ENCODE peak calls at places on chromosomes 12 and 14, in six cellular contexts. O is RKO, G is mucosa of gallbladder, T is HFF-Myc, Q is T-helper 2 cell, R is astrocyte. U is an unnamed sample.

GRCh38 chr14:35949933-35950332 is 123.8 kb downstream of the BRMS1L start:
- DNase-seq in O (no peak), G (no peak), T (no peak), Q (no peak), R (peak), U (no peak)

GRCh38 chr12:51818567-51819300 is 29.8 kb downstream of the FIGNL2 start:
- DNase-seq in O (no peak), G (no peak), T (peak), Q (no peak), R (peak), U (no peak)

GRCh38 chr12:6030081-6030480 is 85.0 kb upstream of the ANO2 start:
- DNase-seq in O (no peak), G (no peak), T (no peak), Q (no peak), R (no peak), U (no peak)

GRCh38 chr12:96241484-96242256 is 47.5 kb downstream of the ELK3 start:
- DNase-seq in O (no peak), G (peak), T (no peak), Q (peak), R (peak), U (no peak)

GRCh38 chr12:3897400-3897910 is 24.3 kb upstream of the PARP11 start:
- DNase-seq in O (no peak), G (no peak), T (no peak), Q (peak), R (no peak), U (no peak)

GRCh38 chr14:105384605-105385321 is 13.6 kb upstream of the TEX22 start:
- DNase-seq in O (no peak), G (no peak), T (no peak), Q (no peak), R (no peak), U (no peak)

GRCh38 chr12:99479149-99479548 is 168.4 kb upstream of the GARIN6 start:
- DNase-seq in O (no peak), G (no peak), T (no peak), Q (no peak), R (no peak), U (no peak)

GRCh38 chr14:63672417-63673180 is 30.9 kb upstream of the WDR89 start:
- DNase-seq in O (no peak), G (peak), T (peak), Q (no peak), R (peak), U (no peak)

GRCh38 chr14:33165144-33165925 is 226.7 kb downstream of the NPAS3 start:
- DNase-seq in O (no peak), G (no peak), T (no peak), Q (no peak), R (peak), U (no peak)

GRCh38 chr14:104440297-104440956 is 139.1 kb upstream of the C14orf180 start:
- DNase-seq in O (no peak), G (no peak), T (no peak), Q (no peak), R (no peak), U (no peak)

GRCh38 chr14:32331227-32331597 is 2.1 kb downstream of the AKAP6 start:
- DNase-seq in O (no peak), G (no peak), T (no peak), Q (no peak), R (no peak), U (no peak)

GRCh38 chr14:72666610-72667009 is 227.3 kb downstream of the DPF3 start:
- DNase-seq in O (peak), G (no peak), T (no peak), Q (no peak), R (peak), U (peak)

GRCh38 chr12:94650143-94651056 is at the start of gene TMCC3:
- DNase-seq in O (no peak), G (no peak), T (no peak), Q (no peak), R (no peak), U (peak)

GRCh38 chr14:44989497-44990440 is 27.8 kb downstream of the TOGARAM1 start:
- DNase-seq in O (no peak), G (no peak), T (no peak), Q (no peak), R (no peak), U (no peak)

GRCh38 chr12:130754234-130755001 is 38.3 kb upstream of the RIMBP2 start:
- DNase-seq in O (peak), G (no peak), T (no peak), Q (no peak), R (no peak), U (no peak)

GRCh38 chr14:39217214-39217879 is 16.4 kb upstream of the MIA2 start:
- DNase-seq in O (no peak), G (no peak), T (no peak), Q (no peak), R (no peak), U (no peak)

GRCh38 chr14:70237710-70238109 is 49.0 kb upstream of the SLC8A3 start:
- DNase-seq in O (no peak), G (no peak), T (no peak), Q (no peak), R (no peak), U (no peak)

GRCh38 chr12:9380650-9381049 is 172.5 kb upstream of the PZP start:
- DNase-seq in O (no peak), G (no peak), T (no peak), Q (no peak), R (no peak), U (no peak)

GRCh38 chr12:126862500-126862899 is 1404.5 kb upstream of the TMEM132C start:
- DNase-seq in O (no peak), G (no peak), T (no peak), Q (no peak), R (no peak), U (no peak)

GRCh38 chr12:75289678-75290200 is 40.4 kb downstream of the CAPS2 start:
- DNase-seq in O (peak), G (no peak), T (no peak), Q (no peak), R (no peak), U (peak)

GRCh38 chr12:117192057-117192456 is 1.8 kb upstream of the FBXO21 start:
- DNase-seq in O (no peak), G (no peak), T (no peak), Q (no peak), R (no peak), U (peak)

GRCh38 chr14:55373784-55374725 is 37.6 kb downstream of the ATG14 start:
- DNase-seq in O (peak), G (no peak), T (no peak), Q (peak), R (peak), U (peak)

GRCh38 chr12:108099778-108100177 is 29.3 kb upstream of the WSCD2 start:
- DNase-seq in O (peak), G (no peak), T (no peak), Q (no peak), R (no peak), U (no peak)

GRCh38 chr12:52672321-52672933 is 7.8 kb downstream of the KRT1 start:
- DNase-seq in O (no peak), G (no peak), T (no peak), Q (no peak), R (peak), U (peak)

GRCh38 chr12:11746024-11746771 is 96.7 kb downstream of the ETV6 start:
- DNase-seq in O (no peak), G (no peak), T (no peak), Q (no peak), R (peak), U (no peak)

GRCh38 chr12:65725376-65725775 is 98.9 kb upstream of the HMGA2 start:
- DNase-seq in O (no peak), G (no peak), T (no peak), Q (no peak), R (peak), U (no peak)

GRCh38 chr12:104886418-104887401 is 71.4 kb downstream of the SLC41A2 start:
- DNase-seq in O (no peak), G (no peak), T (peak), Q (no peak), R (peak), U (no peak)

GRCh38 chr14:54603362-54603761 is 36.4 kb downstream of the SAMD4A start:
- DNase-seq in O (peak), G (no peak), T (no peak), Q (no peak), R (peak), U (no peak)

GRCh38 chr14:79278798-79279644 is 932.3 kb downstream of the DIO2 start:
- DNase-seq in O (no peak), G (peak), T (peak), Q (no peak), R (peak), U (peak)

GRCh38 chr14:24837280-24838046 is 203.5 kb upstream of the GZMB start:
- DNase-seq in O (no peak), G (no peak), T (no peak), Q (no peak), R (peak), U (no peak)

GRCh38 chr14:76538648-76539008 is 162.7 kb downstream of the ESRRB start:
- DNase-seq in O (no peak), G (no peak), T (no peak), Q (no peak), R (no peak), U (no peak)

GRCh38 chr14:23078692-23079116 is 16.2 kb downstream of the ACIN1 start:
- DNase-seq in O (peak), G (peak), T (no peak), Q (no peak), R (peak), U (peak)

GRCh38 chr14:101499513-101499912 is 61.8 kb upstream of the DIO3 start:
- DNase-seq in O (no peak), G (no peak), T (no peak), Q (no peak), R (no peak), U (no peak)

GRCh38 chr12:21941522-21942376 is 523 bp upstream of the ABCC9 start:
- DNase-seq in O (no peak), G (peak), T (no peak), Q (no peak), R (peak), U (no peak)

GRCh38 chr12:90024261-90024660 is 315.6 kb upstream of the ATP2B1 start:
- DNase-seq in O (no peak), G (no peak), T (no peak), Q (no peak), R (no peak), U (no peak)

GRCh38 chr14:24315243-24315806 is 4.0 kb downstream of the LTB4R start:
- DNase-seq in O (no peak), G (no peak), T (no peak), Q (no peak), R (no peak), U (no peak)

GRCh38 chr14:75249251-75249957 is 29.2 kb upstream of the FOS start:
- DNase-seq in O (no peak), G (peak), T (no peak), Q (peak), R (peak), U (peak)

GRCh38 chr12:98373019-98373554 is 142.3 kb upstream of the TMPO start:
- DNase-seq in O (peak), G (no peak), T (peak), Q (no peak), R (peak), U (peak)